ENCODE peak calls at places on chromosomes 2 and 18, in seven cellular contexts. U, D, Y, J, F, N and O are unnamed samples.

GRCh38 chr18:1663879-1664705 is 759.4 kb downstream of the ADCYAP1 start:
- DNase-seq in F (peak), D (no peak), N (peak), J (peak), U (peak), Y (peak), O (peak)

GRCh38 chr2:179422037-179422643 is 157.5 kb upstream of the SESTD1 start:
- DNase-seq in Y (peak), F (peak), J (peak), N (peak), D (no peak), U (peak), O (peak)

GRCh38 chr2:191899442-191899841 is 52.6 kb upstream of the CAVIN2 start:
- DNase-seq in D (no peak), U (no peak), F (no peak), Y (no peak), N (no peak), J (no peak), O (no peak)

GRCh38 chr2:164719996-164720941 is 99.0 kb upstream of the GRB14 start:
- DNase-seq in N (no peak), F (no peak), U (no peak), Y (no peak), J (no peak), D (no peak), O (no peak)

GRCh38 chr2:221574231-221574570 is 2.1 kb upstream of the EPHA4 start:
- DNase-seq in F (no peak), D (no peak), U (no peak), Y (no peak), J (no peak), N (no peak), O (no peak)

GRCh38 chr2:129922571-129923264 is 56.7 kb upstream of the RAB6C start:
- DNase-seq in J (peak), N (no peak), U (no peak), Y (no peak), F (no peak), D (no peak), O (no peak)

GRCh38 chr18:56291229-56291796 is 347.1 kb downstream of the TXNL1 start:
- DNase-seq in F (no peak), N (no peak), J (no peak), Y (no peak), U (no peak), D (no peak), O (peak)

GRCh38 chr2:68709421-68709911 is 25.1 kb upstream of the ARHGAP25 start:
- DNase-seq in J (peak), U (peak), D (no peak), F (peak), Y (no peak), N (peak), O (no peak)

GRCh38 chr2:133090358-133090757 is 420.4 kb upstream of the LYPD1 start:
- DNase-seq in U (no peak), N (no peak), F (no peak), D (no peak), Y (no peak), J (no peak), O (no peak)

GRCh38 chr2:101622633-101623521 is 74.6 kb upstream of the MAP4K4 start:
- DNase-seq in F (no peak), U (no peak), J (no peak), N (no peak), D (no peak), Y (no peak), O (no peak)

GRCh38 chr2:152062130-152063091 is 36.4 kb downstream of the CACNB4 start:
- DNase-seq in D (no peak), J (no peak), U (no peak), F (peak), Y (peak), N (no peak), O (no peak)

GRCh38 chr18:61149786-61150185 is 183.4 kb upstream of the CDH20 start:
- DNase-seq in D (no peak), F (no peak), U (no peak), Y (no peak), N (no peak), J (no peak), O (no peak)

GRCh38 chr2:159795781-159796667 is 2.0 kb downstream of the CD302 start:
- DNase-seq in J (no peak), D (no peak), Y (no peak), F (no peak), U (no peak), N (no peak), O (no peak)

GRCh38 chr2:71778514-71779305 is 325.3 kb downstream of the DYSF start:
- DNase-seq in F (no peak), J (no peak), N (peak), U (no peak), D (no peak), Y (no peak), O (no peak)
- TF ChIP-seq CTCF in F (peak), J (no peak), N (peak), U (no peak), D (no peak), Y (no peak), O (peak)

DNA sequence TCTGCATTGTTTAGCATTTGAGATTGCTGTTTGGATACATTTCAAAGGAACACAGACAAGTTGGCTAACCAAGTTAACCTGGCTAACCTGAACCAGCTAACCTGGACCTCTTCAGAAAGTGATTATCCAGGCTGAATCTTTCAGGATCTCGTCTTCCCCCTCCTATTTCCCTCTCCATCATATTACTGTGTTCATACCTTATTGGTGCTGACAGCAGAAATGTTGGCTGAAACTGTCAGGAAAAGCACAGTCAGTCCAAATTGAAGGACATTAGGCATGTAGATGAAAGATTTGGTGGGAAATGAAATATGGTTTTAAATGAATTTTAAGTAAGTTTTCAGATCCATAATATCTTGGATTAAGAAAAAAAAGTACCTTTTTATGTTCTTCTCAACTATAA is 92.5 kb upstream of the NEUROD1 start:
- DNase-seq in D (no peak), F (no peak), J (no peak), N (no peak), Y (no peak), U (no peak), O (no peak)
- H3K4me3 ChIP-seq in D (no peak), F (no peak), J (no peak), N (no peak), Y (no peak), U (no peak), O (no peak)

GRCh38 chr2:219728993-219729487 is 101.6 kb downstream of the SLC4A3 start:
- DNase-seq in D (no peak), J (no peak), F (no peak), U (no peak), N (no peak), Y (no peak), O (no peak)

GRCh38 chr2:219733746-219734145 is 106.3 kb downstream of the SLC4A3 start:
- DNase-seq in F (no peak), U (no peak), Y (no peak), J (no peak), D (no peak), N (no peak), O (no peak)

GRCh38 chr2:219733106-219733505 is 105.7 kb downstream of the SLC4A3 start:
- DNase-seq in N (no peak), J (no peak), D (no peak), Y (no peak), U (no peak), F (no peak), O (no peak)

GRCh38 chr2:219727771-219728429 is 100.5 kb downstream of the SLC4A3 start:
- DNase-seq in D (no peak), U (no peak), Y (no peak), N (no peak), J (no peak), F (no peak), O (no peak)

DNA sequence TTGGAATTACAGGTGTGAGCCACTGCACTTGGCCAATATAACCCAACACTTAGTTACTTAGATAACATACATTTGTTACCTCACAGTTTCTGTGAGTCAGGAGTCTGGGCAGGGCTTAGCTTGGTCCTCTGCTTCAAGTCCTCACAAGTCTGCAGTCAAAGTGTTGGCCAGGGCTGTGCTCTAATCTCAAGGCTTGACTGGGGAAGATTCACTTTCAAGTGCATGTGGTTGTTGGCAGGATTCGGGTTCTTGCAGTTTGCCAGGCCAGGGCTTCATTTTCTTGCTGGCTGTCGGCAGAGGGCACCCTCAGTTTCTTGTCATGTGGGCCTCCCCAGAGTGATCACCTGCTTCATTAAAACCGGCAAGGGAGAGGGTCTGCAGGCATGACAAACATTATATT is 103.7 kb downstream of the SLC4A3 start:
- DNase-seq in Y (no peak), F (no peak), N (no peak), D (no peak), J (no peak), U (no peak), O (no peak)
- TF ChIP-seq CTCF in Y (no peak), F (peak), N (no peak), D (no peak), J (peak), U (no peak), O (peak)

GRCh38 chr2:231662028-231662810 is 46.1 kb upstream of the PTMA start:
- DNase-seq in D (peak), N (peak), Y (peak), U (peak), J (peak), F (peak), O (peak)

GRCh38 chr2:231661422-231662027 is 46.8 kb upstream of the PTMA start:
- DNase-seq in N (no peak), J (no peak), F (no peak), Y (no peak), U (peak), D (no peak), O (no peak)

GRCh38 chr2:231663458-231664290 is 44.7 kb upstream of the PTMA start:
- DNase-seq in J (no peak), U (peak), D (no peak), Y (no peak), F (no peak), N (no peak), O (no peak)

GRCh38 chr2:231664727-231665126 is 43.6 kb upstream of the PTMA start:
- DNase-seq in D (no peak), Y (no peak), N (no peak), F (no peak), J (no peak), U (peak), O (no peak)

DNA sequence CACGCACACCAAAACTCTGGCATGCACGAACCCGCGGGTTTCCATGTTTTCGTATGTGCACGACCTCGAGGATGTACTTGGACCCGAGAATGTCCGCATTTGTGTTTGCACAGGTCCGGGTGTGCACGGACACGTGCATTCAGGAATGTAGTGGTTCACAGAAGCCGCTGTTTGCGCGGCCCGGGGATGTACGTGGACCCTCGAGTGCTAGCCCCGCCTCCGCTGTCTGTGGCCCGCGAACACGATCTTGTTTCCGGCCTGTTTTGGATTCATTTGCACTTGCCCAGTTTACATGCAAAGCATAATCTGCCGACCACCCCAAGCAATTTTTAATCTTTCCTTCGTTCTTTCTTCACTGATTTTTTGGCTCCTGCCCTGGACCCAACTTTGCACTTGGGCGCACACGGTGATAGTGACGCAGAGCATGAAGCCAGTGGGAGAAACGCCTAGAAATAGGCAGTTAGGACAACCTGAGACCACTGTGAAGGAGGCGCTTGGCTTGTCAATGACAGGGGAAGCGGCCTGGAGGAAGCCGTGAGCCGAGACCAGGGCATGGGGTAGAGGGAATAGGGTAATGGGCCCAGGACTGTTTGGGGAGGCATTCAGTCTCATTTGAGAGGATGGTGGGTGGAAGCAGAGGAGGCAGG is 45.4 kb upstream of the PTMA start:
- DNase-seq in D (no peak), N (no peak), J (no peak), Y (no peak), U (peak), F (no peak), O (no peak)
- H3K4me3 ChIP-seq in D (peak), N (no peak), J (peak), Y (peak), U (peak), F (peak), O (peak)

GRCh38 chr18:48605408-48605845 is 66.6 kb downstream of the CTIF start:
- DNase-seq in Y (no peak), J (no peak), N (peak), U (no peak), F (no peak), D (no peak), O (no peak)
- TF ChIP-seq CTCF in Y (no peak), J (no peak), N (peak), U (no peak), F (peak), D (peak), O (no peak)

DNA sequence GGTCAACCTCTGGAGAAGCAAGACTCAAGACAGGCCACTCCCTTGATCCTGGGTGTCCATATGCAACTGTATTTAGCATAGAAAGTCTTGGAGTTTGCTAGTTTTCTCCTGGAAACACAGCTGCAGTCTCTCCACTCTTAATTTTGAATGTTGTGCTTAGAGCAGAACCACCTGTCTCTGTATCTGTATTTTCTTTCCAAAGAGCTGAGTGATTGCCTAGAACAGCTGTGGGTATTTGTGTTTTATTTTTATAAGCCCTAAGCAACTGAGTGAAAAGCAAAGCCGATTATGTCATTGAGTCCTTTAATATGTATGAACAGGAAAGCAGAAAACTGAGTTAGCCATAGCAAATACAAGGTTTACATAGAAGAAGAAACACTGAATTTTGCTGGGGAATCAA is 64.0 kb upstream of the ADAM23 start:
- DNase-seq in N (no peak), D (no peak), Y (no peak), J (no peak), F (no peak), U (no peak), O (no peak)
- H3K4me3 ChIP-seq in N (no peak), D (no peak), Y (peak), J (no peak), F (no peak), U (no peak), O (no peak)